ENCODE peak calls at places on chromosomes 11 and 22, in seven cellular contexts. R is mesenchymal stem cell, H is trophoblast cell, L is neuronal stem cell, J is mesendoderm, V is H1, I is IMR-90. K is an unnamed sample.

GRCh38 chr11:69803022-69803421 is 16.2 kb downstream of the FGF3 start:
- DNase-seq in I (no peak), R (no peak), L (no peak), J (no peak), V (no peak), H (no peak), K (no peak)

GRCh38 chr11:3103076-3103475 is 45.9 kb upstream of the CARS1 start:
- DNase-seq in J (no peak), H (no peak), V (no peak), R (no peak), L (no peak), I (no peak), K (no peak)

GRCh38 chr11:45007011-45007410 is 56.3 kb upstream of the TP53I11 start:
- DNase-seq in V (no peak), L (no peak), R (no peak), H (no peak), J (no peak), I (no peak), K (no peak)

GRCh38 chr11:121723261-121723741 is 270.5 kb upstream of the SORL1-AS1 start:
- DNase-seq in H (no peak), R (no peak), L (no peak), J (peak; percentile 50), V (no peak), I (no peak), K (peak; percentile 47)

GRCh38 chr11:30045144-30045543 is 28.3 kb upstream of the KCNA4 start:
- DNase-seq in I (no peak), J (no peak), H (no peak), L (no peak), V (no peak), R (no peak), K (no peak)

GRCh38 chr11:129331871-129332274 is 43.8 kb upstream of the BARX2 start:
- DNase-seq in J (peak; percentile 90), V (peak; percentile 64), L (peak; percentile 71), R (peak; percentile 74), I (peak; percentile 69), H (peak; percentile 74), K (peak; percentile 87)

GRCh38 chr11:32316846-32317525 is 118.4 kb downstream of the WT1 start:
- DNase-seq in L (no peak), I (no peak), R (peak; percentile 54), H (no peak), V (no peak), J (no peak), K (no peak)

GRCh38 chr11:129223701-129224149 is 31.6 kb upstream of the ARHGAP32 start:
- DNase-seq in I (peak; percentile 45), R (peak; percentile 70), H (no peak), J (no peak), V (no peak), L (no peak), K (no peak)

GRCh38 chr22:31345331-31346254 is 553 bp downstream of the PATZ1 start:
- DNase-seq in H (peak; percentile 55), I (peak; percentile 83), J (peak; percentile 94), L (peak; percentile 96), V (peak; percentile 53), R (peak; percentile 86), K (peak; percentile 86)

GRCh38 chr22:33919591-33920501 is at the start of gene LARGE1:
- DNase-seq in V (no peak), H (peak; percentile 1), L (peak; percentile 27), J (peak; percentile 57), I (peak; percentile 20), R (peak; percentile 40), K (peak; percentile 64)

GRCh38 chr11:16252373-16252772 is 104.0 kb downstream of the SOX6 start:
- DNase-seq in R (peak; percentile 27), J (peak; percentile 41), I (peak; percentile 23), H (no peak), L (no peak), V (no peak), K (peak; percentile 32)

GRCh38 chr11:27234043-27234668 is 128.9 kb downstream of the CCDC34 start:
- DNase-seq in V (no peak), I (peak; percentile 94), J (no peak), L (no peak), R (peak; percentile 85), H (peak; percentile 68), K (no peak)

GRCh38 chr11:75408852-75409219 is 9.5 kb downstream of the RPS3 start:
- DNase-seq in R (no peak), I (no peak), V (no peak), H (no peak), L (no peak), J (no peak), K (no peak)

GRCh38 chr22:22410121-22410520 is 98.4 kb downstream of the ZNF280B start:
- DNase-seq in H (no peak), J (no peak), R (no peak), V (no peak), I (no peak), L (no peak), K (no peak)

GRCh38 chr11:57073121-57073520 is 84.4 kb downstream of the OR5AK2 start:
- DNase-seq in V (no peak), H (peak; percentile 31), I (peak; percentile 8), L (no peak), R (peak; percentile 12), J (no peak), K (no peak)

GRCh38 chr11:127073621-127074020 is 73.1 kb upstream of the KIRREL3 start:
- DNase-seq in J (no peak), L (no peak), I (no peak), V (no peak), R (no peak), H (no peak), K (no peak)

GRCh38 chr11:111562692-111563389 is 22.3 kb downstream of the LAYN start:
- DNase-seq in J (no peak), I (no peak), H (no peak), V (no peak), L (no peak), R (no peak), K (no peak)

GRCh38 chr11:83241291-83241946 is 44.7 kb downstream of the CCDC90B start:
- DNase-seq in V (no peak), L (peak; percentile 41), H (peak; percentile 77), R (peak; percentile 78), I (peak; percentile 77), J (peak; percentile 94), K (peak; percentile 63)

GRCh38 chr11:10556590-10556989 is 11.9 kb downstream of the LYVE1 start:
- DNase-seq in J (no peak), H (no peak), V (no peak), L (no peak), I (no peak), R (no peak), K (no peak)

GRCh38 chr11:1388763-1389102 is 1.0 kb upstream of the BRSK2 start:
- DNase-seq in R (no peak), J (no peak), I (no peak), L (no peak), V (no peak), H (no peak), K (no peak)
- H4K8ac ChIP-seq in R (no peak overlapping the region), J (no peak overlapping the region), I (peak overlapping the region; percentile 75), L (no peak overlapping the region), V (peak overlapping the region; percentile 18), H (no peak overlapping the region), K (no peak overlapping the region)

GRCh38 chr11:73645972-73646631 is at the start of gene PLEKHB1:
- DNase-seq in L (peak; percentile 72), V (no peak), I (no peak), J (peak; percentile 91), R (no peak), H (no peak), K (peak; percentile 88)

GRCh38 chr11:73649206-73649605 is 2.8 kb downstream of the PLEKHB1 start:
- DNase-seq in L (no peak), H (no peak), V (no peak), I (no peak), R (no peak), J (no peak), K (no peak)

GRCh38 chr11:73648629-73649046 is 2.3 kb downstream of the PLEKHB1 start:
- DNase-seq in L (no peak), R (no peak), I (no peak), H (no peak), V (no peak), J (no peak), K (no peak)

GRCh38 chr11:73645570-73645969 is 811 bp upstream of the PLEKHB1 start:
- DNase-seq in L (no peak), H (no peak), J (no peak), I (no peak), V (no peak), R (no peak), K (peak; percentile 50)

GRCh38 chr11:73647459-73648100 is 1.2 kb downstream of the PLEKHB1 start:
- DNase-seq in V (peak; percentile 70), L (peak; percentile 77), I (peak; percentile 70), R (peak; percentile 80), H (peak; percentile 80), J (peak; percentile 97), K (peak; percentile 97)
- H3K4me1 ChIP-seq in V (peaks cover 24% of the 10 kb centered on the region), L (peaks cover 53% of the 10 kb centered on the region), I (peaks cover 2% of the 10 kb centered on the region), R (peaks cover 14% of the 10 kb centered on the region), H (peaks cover 8% of the 10 kb centered on the region), J (peaks cover 10% of the 10 kb centered on the region), K (peaks cover 7% of the 10 kb centered on the region)

GRCh38 chr11:876550-876949 is 33.9 kb downstream of the TSPAN4 start:
- DNase-seq in V (no peak), L (no peak), J (no peak), I (peak; percentile 6), H (no peak), R (no peak), K (no peak)
- H3K23ac ChIP-seq in V (no peak overlapping the region), L (peak overlapping the region; percentile 89), J (no peak overlapping the region), I (no peak overlapping the region), H (no peak overlapping the region), R (no peak overlapping the region), K (no peak overlapping the region)

GRCh38 chr22:16935209-16935608 is 72.8 kb downstream of the GAB4 start:
- DNase-seq in R (no peak), J (no peak), I (no peak), V (no peak), L (no peak), H (no peak), K (no peak)

GRCh38 chr22:16933924-16934282 is 74.1 kb downstream of the GAB4 start:
- DNase-seq in H (no peak), R (no peak), I (no peak), J (no peak), V (no peak), L (no peak), K (no peak)

GRCh38 chr22:16936625-16937024 is 71.4 kb downstream of the GAB4 start:
- DNase-seq in R (no peak), I (no peak), H (no peak), V (no peak), J (no peak), L (no peak), K (no peak)

GRCh38 chr22:16932577-16932976 is 75.4 kb downstream of the GAB4 start:
- DNase-seq in I (no peak), L (no peak), R (no peak), H (no peak), J (no peak), V (no peak), K (no peak)

DNA sequence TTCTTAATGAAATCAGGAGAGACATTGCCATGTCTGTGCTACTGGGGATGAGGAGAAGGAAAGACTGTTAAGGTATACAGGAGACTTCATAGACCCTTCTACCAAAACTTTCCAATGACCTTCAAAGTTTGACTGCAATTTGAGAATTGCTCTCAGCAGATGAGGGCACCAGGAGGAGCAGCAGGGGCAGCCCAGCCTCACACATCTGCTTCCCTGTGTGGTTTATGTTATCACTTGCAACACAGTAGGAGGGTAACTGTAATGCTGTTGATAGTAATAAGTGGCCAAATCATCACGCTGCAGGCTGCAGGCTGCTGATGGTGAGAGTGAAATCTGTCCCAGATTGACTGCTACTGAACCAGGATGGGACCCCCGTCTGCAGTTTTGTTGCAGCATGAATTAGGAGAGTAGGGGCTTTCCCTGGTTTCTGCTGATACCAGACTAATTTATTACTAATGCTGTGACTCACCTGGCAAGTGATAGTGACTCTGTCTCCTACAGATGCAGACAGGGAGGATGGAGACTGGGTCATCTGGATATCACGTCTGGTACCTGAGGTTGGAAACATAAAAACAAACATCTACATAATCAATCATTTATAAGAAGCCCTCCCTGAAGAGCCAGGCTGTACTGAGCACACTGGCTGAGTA is 74.6 kb downstream of the GAB4 start:
- DNase-seq in R (no peak), V (no peak), H (no peak), J (no peak), L (no peak), I (no peak), K (no peak)
- H4K8ac ChIP-seq in R (no peak overlapping the region), V (no peak overlapping the region), H (no peak overlapping the region), J (no peak overlapping the region), L (no peak overlapping the region), I (no peak overlapping the region), K (no peak overlapping the region)

K was measured in H9.